ENCODE peak calls at places on chromosomes 3 and 15, in five cellular contexts. M is NT2/D1, Z is HepG2, Y is H1, E is GM12878. U is an unnamed sample.
A peak's percentile ranks its signal among the peaks of the same experiment; 100 is the strongest.

GRCh38 chr3:115937054-115937453 is 313.7 kb downstream of the GAP43 start:
- DNase-seq in M (no peak), Z (no peak), Y (no peak), E (no peak), U (no peak)

GRCh38 chr3:65979731-65980130 is 59.0 kb downstream of the MAGI1 start:
- DNase-seq in M (no peak), Z (no peak), Y (no peak), E (no peak), U (no peak)

GRCh38 chr3:35659808-35660207 is 20.5 kb downstream of the ARPP21 start:
- DNase-seq in M (no peak), Z (peak; percentile 2), Y (no peak), E (no peak), U (no peak)

GRCh38 chr15:25905140-25905539 is 42.0 kb upstream of the ATP10A start:
- DNase-seq in M (no peak), Z (no peak), Y (no peak), E (no peak), U (no peak)

GRCh38 chr3:1091276-1091675 is 1.5 kb upstream of the CNTN6 start:
- DNase-seq in M (no peak), Z (no peak), Y (no peak), E (no peak), U (no peak)

GRCh38 chr3:138180375-138181029 is 5.8 kb upstream of the DBR1 start:
- DNase-seq in M (no peak), Z (peak; percentile 50), Y (no peak), E (no peak), U (peak; percentile 21)

GRCh38 chr15:31327674-31328424 is 1.2 kb downstream of the KLF13 start:
- DNase-seq in M (no peak), Z (peak; percentile 21), Y (no peak), E (no peak), U (peak; percentile 16)

GRCh38 chr15:57090460-57090859 is 172.0 kb downstream of the TCF12 start:
- DNase-seq in M (no peak), Z (no peak), Y (no peak), E (no peak), U (peak; percentile 57)

GRCh38 chr15:36373549-36373948 is 205.9 kb upstream of the CDIN1 start:
- DNase-seq in M (no peak), Z (no peak), Y (no peak), E (no peak), U (no peak)

GRCh38 chr3:69107841-69108240 is 14.6 kb downstream of the LMOD3 start:
- DNase-seq in M (no peak), Z (no peak), Y (no peak), E (no peak), U (no peak)

GRCh38 chr15:92960996-92961681 is 61.0 kb downstream of the CHD2 start:
- DNase-seq in M (no peak), Z (no peak), Y (no peak), E (no peak), U (no peak)

GRCh38 chr3:153295906-153296305 is 133.9 kb downstream of the RAP2B start:
- DNase-seq in M (no peak), Z (no peak), Y (no peak), E (no peak), U (no peak)

GRCh38 chr15:65362491-65362890 is 15.3 kb downstream of the IGDCC3 start:
- DNase-seq in M (no peak), Z (no peak), Y (no peak), E (no peak), U (no peak)

GRCh38 chr15:48507416-48508065 is 138.0 kb downstream of the FBN1 start:
- DNase-seq in M (peak; percentile 47), Z (peak; percentile 43), Y (no peak), E (peak; percentile 8), U (peak; percentile 38)

GRCh38 chr3:89314454-89314853 is 207.0 kb downstream of the EPHA3 start:
- DNase-seq in M (peak; percentile 32), Z (peak; percentile 14), Y (no peak), E (no peak), U (peak; percentile 61)
- TF ChIP-seq SUZ12 in M (no peak), Z (no peak), Y (no peak), E (no peak), U (no peak)

GRCh38 chr15:84649706-84650105 is 4.4 kb downstream of the WDR73 start:
- DNase-seq in M (no peak), Z (no peak), Y (no peak), E (no peak), U (no peak)
- TF ChIP-seq SUZ12 in M (no peak), Z (no peak), Y (no peak), E (no peak), U (no peak)

DNA sequence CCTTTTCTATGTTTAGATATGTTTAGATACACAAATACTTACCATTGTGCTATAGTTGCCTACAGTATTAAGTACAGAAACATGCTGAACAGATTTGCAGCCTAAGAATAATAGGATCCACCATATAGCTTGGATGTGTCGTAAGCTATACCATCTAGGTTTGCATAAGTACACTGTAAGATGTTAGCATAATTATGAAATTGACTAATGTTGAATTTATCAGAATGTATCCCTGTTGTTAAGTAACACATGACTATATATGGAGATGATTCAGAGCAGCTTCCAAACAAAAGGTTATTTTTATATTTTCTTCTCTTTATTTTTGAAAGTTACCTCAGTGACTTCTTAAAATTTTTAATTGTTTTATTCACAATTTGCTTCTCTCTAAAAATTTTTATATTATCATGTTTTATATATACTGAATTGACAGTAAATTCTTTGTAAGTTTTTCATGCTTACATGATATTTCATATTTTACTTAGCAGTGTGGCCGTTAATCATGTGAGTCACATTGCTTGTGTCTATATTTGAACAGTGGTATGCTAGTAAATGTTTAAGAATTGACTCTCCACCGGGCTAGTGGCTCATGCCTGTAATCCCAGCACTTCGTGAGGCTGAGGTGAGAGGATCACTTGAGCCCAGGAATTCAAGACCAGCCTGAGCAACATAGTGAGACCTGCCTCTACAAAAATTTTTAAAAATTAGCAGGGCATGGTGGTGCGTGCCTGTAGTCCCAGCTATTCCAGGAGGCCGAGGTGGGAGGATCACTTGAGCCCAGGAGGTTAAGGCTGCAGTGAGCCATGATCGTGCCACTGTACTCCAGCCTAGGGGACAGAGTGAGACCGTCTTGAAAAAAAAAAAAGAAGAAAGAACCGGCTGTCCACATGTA is 2.6 kb downstream of the SLC28A2 start:
- DNase-seq in M (no peak), Z (no peak), Y (no peak), E (no peak), U (no peak)
- TF ChIP-seq SUZ12 in M (no peak), Z (no peak), Y (no peak), E (no peak), U (no peak)

GRCh38 chr3:50147447-50147846 is 7.7 kb upstream of the SEMA3F start:
- DNase-seq in M (no peak), Z (no peak), Y (no peak), E (no peak), U (no peak)

GRCh38 chr3:50150404-50150750 is 4.7 kb upstream of the SEMA3F start:
- DNase-seq in M (no peak), Z (no peak), Y (no peak), E (no peak), U (no peak)

GRCh38 chr3:50146316-50146901 is 8.7 kb upstream of the SEMA3F start:
- DNase-seq in M (no peak), Z (no peak), Y (no peak), E (no peak), U (no peak)

GRCh38 chr3:50147016-50147415 is 8.1 kb upstream of the SEMA3F start:
- DNase-seq in M (no peak), Z (no peak), Y (no peak), E (no peak), U (no peak)

DNA sequence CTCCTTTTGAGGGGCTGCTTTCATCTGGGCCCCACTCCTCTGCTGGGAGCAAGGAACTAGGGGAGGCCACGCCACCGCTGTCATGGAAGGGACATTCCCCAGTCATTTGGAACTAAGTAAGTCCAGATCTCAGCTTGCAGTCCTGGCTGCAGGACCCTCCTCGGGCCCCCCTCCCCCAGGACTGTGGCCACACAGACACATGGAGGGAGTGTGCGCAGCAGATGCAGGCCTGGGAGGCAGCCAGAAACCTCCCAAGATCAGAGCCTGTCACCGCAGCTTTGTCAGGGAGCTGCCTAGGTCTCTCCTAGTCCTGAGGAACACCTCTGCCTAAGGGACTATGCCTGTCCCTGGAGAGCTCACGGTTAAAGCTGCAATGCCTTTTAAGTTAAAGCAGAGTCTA is 7.3 kb upstream of the SEMA3F start:
- DNase-seq in M (no peak), Z (no peak), Y (no peak), E (no peak), U (no peak)
- TF ChIP-seq SUZ12 in M (no peak), Z (no peak), Y (no peak), E (no peak), U (no peak)

GRCh38 chr15:69855601-69856000 is 242.1 kb downstream of the TLE3 start:
- DNase-seq in M (no peak), Z (no peak), Y (no peak), E (no peak), U (no peak)

GRCh38 chr15:69853572-69853971 is 244.1 kb downstream of the TLE3 start:
- DNase-seq in M (peak; percentile 30), Z (no peak), Y (peak; percentile 21), E (no peak), U (no peak)

GRCh38 chr15:69855172-69855562 is 242.6 kb downstream of the TLE3 start:
- DNase-seq in M (no peak), Z (no peak), Y (no peak), E (no peak), U (no peak)

GRCh38 chr15:69854521-69855171 is 243.1 kb downstream of the TLE3 start:
- DNase-seq in M (no peak), Z (no peak), Y (no peak), E (no peak), U (no peak)

DNA sequence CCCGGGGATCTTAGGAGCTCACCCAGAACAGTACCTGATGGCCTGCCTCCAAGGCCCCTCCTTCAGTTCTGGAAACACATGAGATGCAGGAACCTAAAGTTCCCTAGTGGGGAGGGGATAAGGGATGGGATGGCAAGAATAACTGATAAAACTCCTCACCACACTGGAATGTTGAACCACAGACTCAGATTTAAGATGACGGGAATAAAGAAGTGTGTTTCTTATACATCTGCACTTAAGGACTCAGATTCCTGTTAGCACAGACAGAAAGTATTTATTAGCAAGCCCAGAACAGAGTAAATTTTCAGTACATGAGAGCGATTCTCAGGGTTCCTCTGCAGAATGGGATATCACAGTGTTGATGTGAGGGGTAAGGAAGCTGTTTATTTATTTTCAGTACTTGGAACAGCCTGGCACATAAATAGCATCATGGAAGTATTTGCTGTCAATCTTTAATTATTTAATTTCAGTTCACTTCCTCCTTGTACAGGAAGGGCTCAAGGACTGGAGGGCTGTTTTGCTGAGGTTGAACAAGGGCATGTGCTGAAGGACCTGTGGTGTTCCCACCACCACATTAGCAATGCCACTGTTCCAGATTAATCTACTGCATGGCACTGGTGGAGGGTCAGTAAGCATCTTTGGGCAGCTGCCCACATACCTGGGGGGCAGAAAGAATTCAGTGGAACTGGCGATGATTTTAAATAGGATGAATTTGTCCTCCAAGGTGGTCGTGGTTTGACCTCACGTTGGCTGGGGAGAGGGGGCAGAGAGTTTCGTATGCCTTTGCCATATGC is 245.0 kb downstream of the TLE3 start:
- DNase-seq in M (no peak), Z (no peak), Y (no peak), E (no peak), U (no peak)
- TF ChIP-seq SUZ12 in M (no peak), Z (no peak), Y (no peak), E (no peak), U (no peak)

U was measured in HEK293T.